ENCODE peak calls at places on chromosomes 4 and X, in nine cellular contexts. B is BJ, Q is MM.1S, U is HepG2, Z is GM12878, P is fibroblast of the aortic adventitia, V is tibial nerve, N is IMR-90, G is AG10803. H is an unnamed sample.

GRCh38 chr4:88283661-88284377 is 542 bp downstream of the PPM1K start:
- DNase-seq in P (no peak), V (peak), B (no peak), N (peak), U (peak), Q (peak), G (peak), Z (no peak), H (no peak)

GRCh38 chr4:80266902-80267380 is 477 bp downstream of the FGF5 start:
- DNase-seq in B (no peak), G (peak), U (no peak), P (peak), Q (no peak), Z (no peak), N (peak), V (no peak), H (no peak)

GRCh38 chrX:72018277-72019112 is 107.8 kb downstream of the NHSL2 start:
- DNase-seq in Q (peak), Z (no peak), P (peak), N (peak), G (peak), V (peak), U (peak), B (peak), H (peak)

GRCh38 chr4:91288702-91289311 is 1015.0 kb upstream of the GRID2 start:
- DNase-seq in U (no peak), Q (no peak), G (no peak), B (no peak), P (no peak), Z (no peak), N (no peak), V (no peak), H (no peak)

GRCh38 chrX:78104447-78105176 is 564 bp downstream of the PGK1 start:
- DNase-seq in Q (peak), V (no peak), P (peak), B (peak), G (peak), N (peak), Z (no peak), U (peak), H (no peak)

GRCh38 chr4:55004831-55005230 is 120.6 kb downstream of the KDR start:
- DNase-seq in B (no peak), Q (no peak), N (no peak), P (peak), Z (no peak), G (peak), V (no peak), U (no peak), H (no peak)

GRCh38 chr4:126627255-126627654 is 1005.5 kb upstream of the INTU start:
- DNase-seq in G (no peak), Z (no peak), P (peak), V (no peak), N (peak), B (no peak), Q (no peak), U (no peak), H (no peak)

GRCh38 chr4:153788419-153789276 is at the start of gene SFRP2:
- DNase-seq in N (no peak), P (no peak), B (no peak), U (no peak), Z (no peak), G (no peak), Q (no peak), V (peak), H (no peak)

GRCh38 chrX:39773923-39774803 is 323.6 kb downstream of the BCOR start:
- DNase-seq in U (no peak), G (no peak), Q (no peak), B (no peak), N (peak), Z (no peak), V (no peak), P (peak), H (no peak)

GRCh38 chr4:121705521-121705920 is 8.7 kb upstream of the ANXA5 start:
- DNase-seq in Z (no peak), N (no peak), U (no peak), G (no peak), P (no peak), V (no peak), Q (no peak), B (no peak), H (no peak)

DNA sequence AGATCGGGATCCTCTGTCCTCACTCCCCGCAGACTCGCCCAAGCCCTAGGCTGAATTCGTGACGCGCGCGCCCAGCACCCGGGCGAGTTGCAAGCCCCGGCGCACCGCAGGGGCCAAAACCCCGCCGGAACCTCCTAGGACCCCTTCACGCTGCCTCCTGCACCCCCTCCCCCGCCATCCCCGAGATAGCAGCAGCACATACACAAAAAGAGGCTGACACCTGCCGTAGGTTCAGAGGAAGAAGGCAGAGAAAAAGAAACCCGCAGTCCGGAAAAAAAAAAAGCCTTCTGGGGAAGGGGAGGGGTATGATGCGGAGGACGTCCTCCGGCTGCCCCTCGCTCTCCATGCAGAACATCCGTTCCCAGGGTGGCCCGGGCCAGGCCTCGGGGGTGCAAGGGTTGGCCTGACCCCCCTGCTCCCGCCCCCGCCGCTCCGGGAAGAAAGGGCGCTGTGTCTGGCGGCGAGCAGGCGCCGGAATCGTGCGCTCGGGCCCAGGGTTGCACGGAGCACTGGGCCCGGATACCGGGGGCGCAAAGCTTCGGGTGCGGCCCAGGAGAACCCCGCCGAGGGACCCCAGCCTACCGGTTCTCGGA is 2.5 kb downstream of the NLGN4X start:
- DNase-seq in Z (no peak), P (no peak), N (no peak), G (no peak), Q (peak), B (no peak), V (no peak), U (no peak), H (no peak)
- H3K4me3 ChIP-seq in Z (no peak), P (no peak), N (no peak), G (no peak), Q (peak), B (peak), V (peak), U (no peak), H (no peak)

DNA sequence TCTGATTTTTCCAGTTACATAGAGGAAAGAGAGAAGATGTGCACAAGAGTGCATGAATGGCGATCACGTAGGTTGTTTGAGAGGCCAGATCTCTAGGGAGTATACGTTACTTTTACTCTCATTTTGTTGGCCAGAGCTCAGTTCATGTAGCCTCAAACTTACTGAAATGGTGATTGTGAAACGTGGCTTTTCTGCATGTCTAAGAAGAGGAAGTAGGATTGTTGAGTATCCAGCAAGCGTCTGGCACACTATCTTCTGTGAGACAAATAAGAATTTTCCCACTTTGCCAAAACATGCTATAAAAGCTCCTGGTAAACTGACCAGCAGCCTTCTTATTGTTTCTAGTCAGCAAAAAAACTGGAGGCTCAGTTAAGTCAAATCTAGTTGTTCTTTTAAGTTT is 264.5 kb upstream of the EMCN start:
- DNase-seq in V (no peak), Z (no peak), B (no peak), U (no peak), Q (no peak), N (no peak), P (peak), G (no peak), H (no peak)
- TF ChIP-seq CTCF in V (no peak), Z (no peak), B (no peak), U (no peak), Q (no peak), N (no peak), P (no peak), G (no peak), H (no peak)

GRCh38 chrX:132834741-132835140 is 123.7 kb downstream of the HS6ST2 start:
- DNase-seq in B (no peak), P (no peak), V (no peak), N (no peak), Q (no peak), U (no peak), G (no peak), Z (no peak), H (no peak)
- H3K4me3 ChIP-seq in B (no peak), P (no peak), V (no peak), N (no peak), Q (no peak), U (no peak), G (no peak), Z (no peak), H (no peak)

GRCh38 chr4:60683357-60683756 is 516.8 kb upstream of the ADGRL3 start:
- DNase-seq in N (peak), Q (no peak), G (peak), V (no peak), P (peak), U (no peak), B (peak), Z (no peak), H (no peak)
- TF ChIP-seq CTCF in N (no peak), Q (no peak), G (no peak), V (no peak), P (no peak), U (no peak), B (no peak), Z (no peak), H (no peak)

H was measured in LNCaP clone FGC.